ENCODE peak calls at places on chromosome 15, in four cellular contexts. M, W, E and F are unnamed samples.

GRCh38 chr15:60299452-60300047 is 98.2 kb downstream of the ANXA2 start:
- DNase-seq in E (no peak), W (no peak), M (peak), F (peak)

GRCh38 chr15:99440551-99441426 is 125.0 kb upstream of the MEF2A start:
- DNase-seq in W (no peak), E (no peak), M (no peak), F (no peak)

GRCh38 chr15:27985099-27985498 is 114.0 kb downstream of the OCA2 start:
- DNase-seq in M (no peak), W (no peak), E (no peak), F (no peak)

GRCh38 chr15:48974865-48975264 is 11.1 kb upstream of the SHC4 start:
- DNase-seq in M (peak), W (no peak), E (no peak), F (peak)

GRCh38 chr15:84658788-84659411 is 901 bp upstream of the NMB start:
- DNase-seq in E (no peak), M (no peak), W (no peak), F (no peak)

GRCh38 chr15:48775556-48775955 is 35.3 kb downstream of the CEP152 start:
- DNase-seq in M (no peak), E (no peak), W (no peak), F (no peak)

GRCh38 chr15:93917181-93917580 is 314.2 kb upstream of the MCTP2 start:
- DNase-seq in M (no peak), E (no peak), W (no peak), F (no peak)

GRCh38 chr15:91522609-91523332 is 330.7 kb upstream of the SLCO3A1 start:
- DNase-seq in M (no peak), W (peak), E (no peak), F (no peak)

GRCh38 chr15:85411992-85412538 is 31.7 kb downstream of the AKAP13 start:
- DNase-seq in E (peak), W (peak), M (no peak), F (no peak)

GRCh38 chr15:69555080-69555479 is 102.5 kb downstream of the RPLP1 start:
- DNase-seq in M (no peak), E (no peak), W (no peak), F (no peak)

GRCh38 chr15:31256385-31257265 is 70.0 kb upstream of the KLF13 start:
- DNase-seq in M (no peak), E (no peak), W (no peak), F (no peak)

GRCh38 chr15:73956276-73957086 is 30.2 kb downstream of the LOXL1 start:
- DNase-seq in M (no peak), W (peak), E (no peak), F (no peak)

GRCh38 chr15:57138260-57138895 is 219.9 kb downstream of the TCF12 start:
- DNase-seq in W (peak), E (peak), M (peak), F (peak)

GRCh38 chr15:76235186-76235826 is 76.0 kb downstream of the ETFA start:
- DNase-seq in M (peak), W (peak), E (peak), F (peak)

GRCh38 chr15:60551147-60551780 is 72.3 kb upstream of the ICE2 start:
- DNase-seq in W (no peak), E (no peak), M (no peak), F (no peak)

GRCh38 chr15:69908060-69908459 is 189.7 kb downstream of the TLE3 start:
- DNase-seq in M (no peak), E (no peak), W (no peak), F (no peak)

GRCh38 chr15:57340673-57341259 is 35.5 kb upstream of the CGNL1 start:
- DNase-seq in W (peak), M (peak), E (peak), F (peak)

GRCh38 chr15:79067969-79068368 is 22.6 kb downstream of the RASGRF1 start:
- DNase-seq in W (no peak), M (no peak), E (no peak), F (no peak)
- TF ChIP-seq BHLHE40 in W (no peak), M (no peak), E (no peak), F (no peak)

GRCh38 chr15:46277451-46277850 is 642.6 kb downstream of the SQOR start:
- DNase-seq in W (no peak), M (no peak), E (no peak), F (no peak)
- TF ChIP-seq BHLHE40 in W (no peak), M (no peak), E (no peak), F (no peak)

GRCh38 chr15:64162869-64163661 is at the start of gene PPIB:
- DNase-seq in E (peak), W (peak), M (peak), F (peak)

GRCh38 chr15:64161688-64162477 is 939 bp downstream of the PPIB start:
- DNase-seq in M (no peak), E (no peak), W (no peak), F (no peak)

GRCh38 chr15:64164436-64164835 is 1.6 kb upstream of the PPIB start:
- DNase-seq in M (no peak), W (no peak), E (no peak), F (no peak)

GRCh38 chr15:64163662-64164362 is 990 bp upstream of the PPIB start:
- DNase-seq in E (peak), W (no peak), M (no peak), F (no peak)

GRCh38 chr15:64162478-64162868 is 349 bp downstream of the PPIB start:
- DNase-seq in E (no peak), W (no peak), M (no peak), F (no peak)
- TF ChIP-seq BHLHE40 in E (no peak), W (no peak), M (no peak), F (no peak)

GRCh38 chr15:79948095-79948695 is 22.8 kb downstream of the BCL2A1 start:
- DNase-seq in W (no peak), E (no peak), M (no peak), F (no peak)

GRCh38 chr15:79939399-79939798 is 31.6 kb downstream of the BCL2A1 start:
- DNase-seq in M (no peak), W (no peak), E (no peak), F (no peak)

GRCh38 chr15:79944625-79945024 is 26.4 kb downstream of the BCL2A1 start:
- DNase-seq in M (no peak), W (no peak), E (no peak), F (no peak)

GRCh38 chr15:79942656-79943481 is 28.1 kb downstream of the BCL2A1 start:
- DNase-seq in E (no peak), W (peak), M (no peak), F (peak)

GRCh38 chr15:79943820-79944219 is 27.2 kb downstream of the BCL2A1 start:
- DNase-seq in E (no peak), M (no peak), W (peak), F (peak)
- TF ChIP-seq BHLHE40 in E (no peak), M (no peak), W (no peak), F (no peak)

GRCh38 chr15:90001062-90001682 is at the start of gene ZNF710:
- DNase-seq in W (peak), M (peak), E (no peak), F (peak)
- TF ChIP-seq BHLHE40 in W (no peak), M (no peak), E (no peak), F (no peak)